ENCODE peak calls at places on chromosomes 12 and 14, in seven cellular contexts. F, V, X, I, Y, W and H are unnamed samples.

GRCh38 chr14:51443195-51444018 is 203.4 kb downstream of the TMX1 start:
- DNase-seq in W (no peak), Y (no peak), I (no peak), X (peak; percentile 61), F (peak; percentile 68), V (no peak), H (no peak)

GRCh38 chr12:22255097-22255496 is 79.4 kb downstream of the ST8SIA1 start:
- DNase-seq in W (no peak), I (no peak), Y (no peak), X (peak; percentile 21), V (no peak), F (peak; percentile 57), H (no peak)

GRCh38 chr14:64953310-64953654 is 10.7 kb upstream of the GPX2 start:
- DNase-seq in W (no peak), X (no peak), I (no peak), V (no peak), F (no peak), Y (no peak), H (no peak)

GRCh38 chr12:75961878-75962277 is 69.7 kb downstream of the PHLDA1 start:
- DNase-seq in I (no peak), W (no peak), Y (no peak), F (no peak), X (no peak), V (no peak), H (no peak)

GRCh38 chr12:66603458-66603857 is 75.4 kb downstream of the GRIP1 start:
- DNase-seq in V (no peak), W (no peak), F (no peak), I (no peak), X (no peak), Y (no peak), H (no peak)

GRCh38 chr12:2282321-2282720 is 229.5 kb downstream of the CACNA1C start:
- DNase-seq in Y (no peak), V (no peak), F (peak; percentile 34), X (no peak), W (no peak), I (no peak), H (no peak)

GRCh38 chr12:27463826-27464554 is 17.5 kb downstream of the SMCO2 start:
- DNase-seq in F (peak; percentile 95), Y (peak; percentile 37), X (peak; percentile 42), I (no peak), V (no peak), W (no peak), H (peak; percentile 66)

GRCh38 chr12:6263931-6264330 is 46.6 kb upstream of the PLEKHG6 start:
- DNase-seq in Y (no peak), W (no peak), X (peak; percentile 52), I (no peak), V (no peak), F (no peak), H (peak; percentile 49)

GRCh38 chr14:68384881-68385280 is 408.0 kb downstream of the ZFP36L1 start:
- DNase-seq in F (no peak), I (no peak), Y (no peak), X (no peak), V (no peak), W (no peak), H (no peak)

GRCh38 chr14:97306785-97307246 is 509.6 kb downstream of the VRK1 start:
- DNase-seq in Y (no peak), W (no peak), X (no peak), F (no peak), V (no peak), I (peak; percentile 3), H (no peak)

GRCh38 chr12:106246891-106247730 is 709 bp downstream of the CKAP4 start:
- DNase-seq in X (peak; percentile 61), F (peak; percentile 57), I (no peak), Y (no peak), V (peak; percentile 44), W (peak; percentile 63), H (peak; percentile 57)

GRCh38 chr12:106247731-106248176 is at the start of gene CKAP4:
- DNase-seq in Y (peak; percentile 64), F (peak; percentile 80), W (peak; percentile 81), X (peak; percentile 82), I (no peak), V (peak; percentile 53), H (peak; percentile 70)

GRCh38 chr12:106249411-106250135 is 1.8 kb upstream of the CKAP4 start:
- DNase-seq in W (peak; percentile 75), F (no peak), V (peak; percentile 65), Y (no peak), X (no peak), I (no peak), H (no peak)

GRCh38 chr12:106248177-106248848 is 493 bp upstream of the CKAP4 start:
- DNase-seq in I (no peak), W (peak; percentile 69), V (peak; percentile 53), X (peak; percentile 81), F (peak; percentile 71), Y (peak; percentile 52), H (peak; percentile 71)

DNA sequence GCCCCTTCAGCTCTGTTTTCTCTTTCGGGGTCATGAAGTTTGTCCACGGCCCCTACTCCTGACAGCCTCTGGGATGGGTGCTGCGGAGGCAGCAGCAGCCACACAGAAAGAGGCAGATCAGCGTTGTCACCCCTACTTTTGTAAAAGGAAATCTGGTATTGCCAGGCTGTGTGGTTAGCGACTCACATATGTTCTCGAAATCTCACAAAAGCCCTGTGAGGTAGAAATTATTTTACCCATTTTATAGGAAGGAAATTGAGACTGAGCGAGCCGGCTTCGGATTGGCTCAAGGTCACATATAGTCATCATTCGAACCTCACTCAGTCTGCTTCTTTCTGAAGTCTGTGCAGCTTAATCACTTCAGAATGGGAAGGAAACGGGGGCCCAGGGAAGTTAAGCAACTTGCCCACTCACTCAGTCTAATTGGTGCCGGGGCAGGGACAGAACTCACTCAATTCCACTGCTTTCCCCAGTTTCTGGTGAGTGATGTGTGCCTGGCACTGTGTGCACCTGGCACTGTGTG is 1.1 kb upstream of the CKAP4 start:
- DNase-seq in I (no peak), Y (no peak), V (peak; percentile 45), W (peak; percentile 19), X (peak; percentile 68), F (peak; percentile 34), H (no peak)
- H3K4me3 ChIP-seq in I (peak overlapping the region; percentile 67), Y (peak overlapping the region; percentile 93), V (peak overlapping the region; percentile 92), W (peak overlapping the region; percentile 65), X (peak overlapping the region; percentile 78), F (peak overlapping the region; percentile 56), H (peak overlapping the region; percentile 75)

GRCh38 chr12:53980448-53981388 is 4.2 kb upstream of the HOXC10 start:
- DNase-seq in Y (no peak), X (no peak), V (no peak), W (no peak), F (no peak), I (no peak), H (no peak)
- H3K4me3 ChIP-seq in Y (peak overlapping the region; percentile 70), X (no peak overlapping the region), V (no peak overlapping the region), W (no peak overlapping the region), F (no peak overlapping the region), I (peak overlapping the region; percentile 98), H (no peak overlapping the region)

GRCh38 chr12:96719671-96720362 is 187.2 kb upstream of the NEDD1 start:
- DNase-seq in W (peak; percentile 9), Y (no peak), F (peak; percentile 67), V (no peak), X (peak; percentile 40), I (no peak), H (no peak)
- H3K4me3 ChIP-seq in W (no peak overlapping the region), Y (peak overlapping the region; percentile 14), F (peak overlapping the region; percentile 61), V (peak overlapping the region; percentile 50), X (peak overlapping the region; percentile 58), I (peak overlapping the region; percentile 42), H (no peak overlapping the region)

DNA sequence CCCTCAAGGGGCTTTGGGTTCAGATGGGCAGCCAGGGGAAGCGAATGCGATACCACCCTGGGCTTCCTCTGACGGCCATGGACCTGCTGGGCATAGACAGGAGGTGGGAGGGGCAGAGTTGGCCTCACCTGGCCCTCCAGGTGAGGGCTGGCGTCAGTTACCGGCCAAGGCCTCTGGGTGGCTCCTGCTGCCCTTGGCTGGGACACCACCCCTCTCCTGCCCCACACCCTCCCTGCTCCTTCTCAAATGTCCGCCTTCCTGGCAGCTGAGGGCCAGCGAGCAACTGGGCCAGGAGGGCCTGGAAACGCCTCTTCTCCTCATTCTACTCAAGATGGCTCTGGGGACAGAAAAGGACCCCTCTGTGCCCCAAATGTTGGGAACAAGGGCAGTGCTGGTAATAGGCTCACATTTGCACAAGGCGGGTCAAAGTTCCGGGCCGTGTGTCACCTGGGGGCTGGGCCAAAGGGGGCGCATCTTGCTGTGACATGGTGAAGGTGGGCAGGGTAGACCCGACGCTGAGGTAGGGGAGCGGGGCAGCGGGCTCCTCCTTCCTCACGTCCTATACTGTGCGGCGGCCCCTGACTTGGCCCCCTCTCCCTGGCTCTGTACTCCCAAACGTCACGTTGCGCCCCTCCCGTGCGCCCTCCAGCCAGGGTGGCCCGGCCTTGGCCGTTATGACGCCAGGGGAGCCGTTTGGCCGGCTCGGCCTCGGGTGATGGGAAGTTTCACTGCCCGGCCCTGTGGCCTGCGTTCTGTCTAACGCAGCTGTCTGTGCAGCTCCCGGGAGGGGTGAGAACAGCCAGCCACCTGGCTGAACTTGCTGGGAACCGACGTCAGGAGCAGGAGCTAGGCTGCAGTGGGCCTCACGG is 18.1 kb upstream of the DLK1 start:
- DNase-seq in Y (peak; percentile 60), V (no peak), X (peak; percentile 22), W (peak; percentile 56), I (no peak), F (peak; percentile 74), H (peak; percentile 88)
- H3K4me3 ChIP-seq in Y (no peak overlapping the region), V (no peak overlapping the region), X (no peak overlapping the region), W (no peak overlapping the region), I (no peak overlapping the region), F (no peak overlapping the region), H (peak overlapping the region; percentile 45)

GRCh38 chr14:99268776-99269510 is 3.1 kb downstream of the BCL11B start:
- DNase-seq in X (no peak), I (no peak), F (no peak), W (no peak), V (no peak), Y (no peak), H (no peak)
- H3K4me3 ChIP-seq in X (no peak overlapping the region), I (no peak overlapping the region), F (no peak overlapping the region), W (no peak overlapping the region), V (peak overlapping the region; percentile 67), Y (peak overlapping the region; percentile 66), H (peak overlapping the region; percentile 10)